ENCODE peak calls at places on chromosomes 5 and 9, in four cellular contexts. G is K562, T is HL-60, S is GM12878. B is an unnamed sample.
A peak's percentile ranks its signal among the peaks of the same experiment; 100 is the strongest.

GRCh38 chr5:43039468-43040286 is 442 bp downstream of the ANXA2R start:
- DNase-seq in S (no peak), T (no peak), G (peak; percentile 30), B (no peak)

GRCh38 chr9:137913132-137913531 is 35.5 kb downstream of the CACNA1B start:
- DNase-seq in S (no peak), G (no peak), T (no peak), B (no peak)

GRCh38 chr5:106019271-106019670 is 1651.5 kb downstream of the EFNA5 start:
- DNase-seq in T (no peak), S (no peak), G (no peak), B (no peak)

GRCh38 chr9:126415741-126416370 is 89.2 kb downstream of the MVB12B start:
- DNase-seq in T (no peak), G (no peak), S (no peak), B (no peak)

GRCh38 chr5:2044041-2044440 is 161.3 kb upstream of the IRX4 start:
- DNase-seq in T (no peak), S (no peak), G (no peak), B (no peak)

GRCh38 chr9:133527444-133527920 is 2.7 kb upstream of the MYMK start:
- DNase-seq in S (no peak), G (no peak), T (no peak), B (no peak)

GRCh38 chr9:73869261-73869660 is 627.9 kb upstream of the RORB start:
- DNase-seq in G (peak; percentile 12), S (peak; percentile 30), T (peak; percentile 26), B (peak; percentile 4)

GRCh38 chr9:129282308-129283211 is 104.5 kb upstream of the IER5L start:
- DNase-seq in T (peak; percentile 52), G (no peak), S (no peak), B (no peak)

GRCh38 chr5:69335341-69335975 is 2.9 kb upstream of the CCDC125 start:
- DNase-seq in G (no peak), T (no peak), S (no peak), B (no peak)

GRCh38 chr9:99030082-99030481 is 74.8 kb upstream of the TGFBR1 start:
- DNase-seq in T (peak; percentile 94), G (no peak), S (no peak), B (no peak)

GRCh38 chr5:137185193-137185592 is 313.9 kb downstream of the SPOCK1 start:
- DNase-seq in S (no peak), G (no peak), T (no peak), B (no peak)

GRCh38 chr5:179187229-179187678 is 127.1 kb downstream of the ZNF354C start:
- DNase-seq in T (no peak), G (no peak), S (no peak), B (no peak)

GRCh38 chr9:37329576-37329975 is 92.9 kb upstream of the GRHPR start:
- DNase-seq in T (no peak), S (no peak), G (no peak), B (no peak)

GRCh38 chr9:72982161-72982799 is 29.4 kb upstream of the ALDH1A1 start:
- DNase-seq in T (no peak), G (no peak), S (no peak), B (no peak)

DNA sequence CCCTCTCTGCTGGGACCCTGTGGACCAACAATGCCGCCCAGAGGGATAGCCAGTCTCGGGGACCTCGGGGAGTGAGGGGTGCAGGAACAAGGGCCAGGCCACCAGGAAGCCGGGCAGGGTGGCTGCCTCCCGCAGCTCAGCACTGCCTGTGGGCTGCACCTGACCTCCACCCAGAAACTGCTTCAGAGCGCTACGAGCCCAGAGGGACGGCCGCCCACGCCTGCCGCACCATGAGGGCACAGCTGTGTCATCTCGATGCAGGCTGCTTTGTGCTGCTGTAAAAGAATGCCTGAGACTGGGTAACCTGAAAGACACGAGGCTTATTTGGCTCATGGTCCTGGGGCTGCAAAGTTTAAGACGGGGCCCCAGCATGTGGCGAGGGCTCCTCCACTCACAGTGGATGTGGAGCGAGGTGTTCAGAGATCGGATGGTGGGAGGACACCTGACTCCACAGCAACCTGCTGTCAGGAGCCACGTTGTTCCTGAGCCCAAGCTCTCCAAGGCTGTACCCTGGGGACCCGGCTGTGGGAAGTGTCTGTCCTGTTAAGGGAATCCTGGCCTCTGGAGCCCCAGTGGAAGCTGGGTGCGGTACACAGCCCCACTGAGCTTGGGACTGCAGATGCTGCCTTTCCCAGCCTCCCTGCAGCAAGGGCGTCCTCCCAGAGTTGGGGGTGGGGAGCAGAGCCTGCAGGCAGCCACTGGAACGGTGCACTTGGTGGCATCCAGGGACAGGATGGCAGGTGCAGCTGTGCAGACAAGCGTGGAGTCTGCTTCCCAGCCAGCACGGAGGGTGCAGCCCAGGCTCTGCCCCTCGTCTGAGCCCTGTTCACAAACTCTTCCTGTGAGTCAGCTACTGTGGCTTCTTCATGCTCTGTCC is 11.8 kb upstream of the ZDHHC11 start:
- DNase-seq in G (no peak), S (no peak), T (no peak), B (no peak)
- TF ChIP-seq SPI1 in G (no peak), S (no peak), T (no peak), B (no peak)

GRCh38 chr5:128498844-128499455 is 39.1 kb downstream of the FBN2 start:
- DNase-seq in S (no peak), G (no peak), T (peak; percentile 13), B (no peak)
- TF ChIP-seq SPI1 in S (no peak), G (no peak), T (no peak), B (no peak)

GRCh38 chr5:67156976-67157583 is 39.5 kb downstream of the CD180 start:
- DNase-seq in T (no peak), S (no peak), G (peak; percentile 48), B (peak; percentile 14)
- TF ChIP-seq SPI1 in T (no peak), S (no peak), G (no peak), B (no peak)

GRCh38 chr9:77764894-77765780 is 117.0 kb upstream of the GNA14 start:
- DNase-seq in S (no peak), G (no peak), T (peak; percentile 22), B (no peak)
- TF ChIP-seq SPI1 in S (no peak), G (no peak), T (no peak), B (no peak)

GRCh38 chr5:54646285-54647101 is 128.9 kb downstream of the SNX18 start:
- DNase-seq in T (peak; percentile 57), S (peak; percentile 48), G (no peak), B (peak; percentile 49)
- TF ChIP-seq SPI1 in T (peak; percentile 85), S (peak; percentile 84), G (peak; percentile 51), B (peak; percentile 84)

DNA sequence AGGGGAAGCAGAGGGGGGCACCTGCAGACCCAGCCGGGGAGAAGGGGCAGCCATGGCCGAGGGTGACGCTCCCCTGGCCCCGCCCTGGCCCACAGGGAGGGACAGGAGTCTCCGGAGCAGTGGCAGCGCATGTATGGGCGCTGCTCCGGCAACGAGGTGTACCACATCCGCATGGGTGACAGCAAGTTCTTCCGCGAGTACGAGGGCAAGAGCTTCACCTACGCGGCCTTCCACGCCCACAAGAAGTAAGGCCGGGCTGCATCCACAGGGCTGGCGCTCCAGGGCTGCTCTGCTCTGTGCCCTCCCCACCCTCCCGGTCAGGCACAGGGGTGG is 68.2 kb downstream of the KCNT1 start:
- DNase-seq in T (no peak), G (no peak), S (no peak), B (no peak)
- TF ChIP-seq SPI1 in T (no peak), G (no peak), S (no peak), B (no peak)

GRCh38 chr5:112800901-112801300 is 60.2 kb upstream of the SRP19 start:
- DNase-seq in G (no peak), T (no peak), S (no peak), B (no peak)
- TF ChIP-seq SPI1 in G (no peak), T (no peak), S (no peak), B (no peak)

DNA sequence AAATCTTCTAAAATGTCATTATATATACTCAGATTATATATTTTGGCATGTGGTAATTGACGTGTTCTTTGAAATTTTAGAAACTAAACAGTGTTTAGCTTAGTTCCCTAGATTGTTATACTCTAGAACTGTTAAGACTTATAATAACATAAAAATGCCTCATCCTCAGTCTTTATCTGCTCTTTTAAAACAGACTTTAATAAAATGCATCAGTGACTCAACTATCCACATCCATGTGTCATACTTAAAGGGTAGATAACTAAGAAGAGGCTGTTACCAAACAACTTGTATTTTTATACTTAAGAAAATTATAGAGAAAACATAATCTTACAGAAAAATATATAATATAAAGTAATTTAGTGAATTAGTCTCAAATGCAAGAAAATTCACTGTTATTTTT is 15.2 kb downstream of the NFIL3 start:
- DNase-seq in G (no peak), S (no peak), T (no peak), B (no peak)
- TF ChIP-seq SPI1 in G (no peak), S (no peak), T (no peak), B (no peak)

GRCh38 chr5:56506586-56506985 is 273.5 kb upstream of the ANKRD55 start:
- DNase-seq in G (no peak), T (no peak), S (no peak), B (no peak)
- TF ChIP-seq SPI1 in G (no peak), T (no peak), S (no peak), B (no peak)

B was measured in GM12891.